ENCODE peak calls at places on chromosome 10, in seven cellular contexts. Q is HEK293T, J is EH, X is substantia nigra, O is psoas muscle, L is IMR-90, V is glutamatergic neuron. S is an unnamed sample.

GRCh38 chr10:76311752-76312699 is 880.6 kb downstream of the LRMDA start:
- DNase-seq in Q (peak), X (no peak), J (peak), O (no peak), L (no peak), V (no peak), S (no peak)

GRCh38 chr10:75071164-75071489 is 40.3 kb upstream of the SAMD8 start:
- DNase-seq in L (peak), Q (no peak), V (no peak), X (no peak), O (no peak), J (peak), S (peak)

GRCh38 chr10:16436367-16436757 is 448 bp upstream of the PTER start:
- DNase-seq in O (no peak), L (no peak), V (no peak), Q (peak), J (no peak), X (no peak), S (no peak)

GRCh38 chr10:19987931-19988330 is 171.7 kb downstream of the PLXDC2 start:
- DNase-seq in X (no peak), Q (no peak), O (no peak), J (no peak), L (no peak), V (no peak), S (no peak)

GRCh38 chr10:86613905-86614304 is 40.4 kb upstream of the OPN4 start:
- DNase-seq in X (no peak), O (no peak), J (no peak), V (no peak), Q (no peak), L (peak), S (no peak)

GRCh38 chr10:119670717-119671116 is 19.5 kb downstream of the BAG3 start:
- DNase-seq in O (no peak), X (no peak), Q (no peak), V (no peak), J (peak), L (peak), S (no peak)

GRCh38 chr10:5983813-5984212 is 6.5 kb upstream of the IL15RA start:
- DNase-seq in X (no peak), O (no peak), V (no peak), L (peak), Q (no peak), J (no peak), S (no peak)

GRCh38 chr10:71082930-71083329 is 129.4 kb upstream of the UNC5B start:
- DNase-seq in L (no peak), V (no peak), J (no peak), Q (no peak), O (no peak), X (no peak), S (no peak)

GRCh38 chr10:644943-645334 is 44.5 kb downstream of the DIP2C start:
- DNase-seq in L (no peak), Q (no peak), X (no peak), J (no peak), O (no peak), V (no peak), S (no peak)

GRCh38 chr10:14571866-14572507 is 202.7 kb downstream of the FAM107B start:
- DNase-seq in Q (no peak), X (peak), V (no peak), O (no peak), J (peak), L (peak), S (peak)

S was measured in upper lobe of left lung.